ENCODE peak calls at places on chromosomes 12 and 14, in four cellular contexts. K, I, F and C are unnamed samples. For H3K4me1, the result is how much of the 10 kb centered on the place peaks cover.

GRCh38 chr14:91263329-91263728 is 18.8 kb upstream of the GPR68 start:
- DNase-seq in I (no peak), K (no peak), F (no peak), C (no peak)

GRCh38 chr12:104805186-104805585 is 152.9 kb downstream of the SLC41A2 start:
- DNase-seq in F (no peak), K (no peak), I (no peak), C (no peak)

GRCh38 chr12:121894633-121895032 is 6.0 kb downstream of the PSMD9 start:
- DNase-seq in F (peak), I (no peak), K (no peak), C (no peak)

GRCh38 chr12:54033980-54034783 is 1.3 kb downstream of the HOXC5 start:
- DNase-seq in I (no peak), K (no peak), F (peak), C (peak)

GRCh38 chr12:4225571-4225970 is 48.0 kb upstream of the CCND2 start:
- DNase-seq in F (no peak), I (peak), K (no peak), C (no peak)

GRCh38 chr14:48536318-48536717 is 860.9 kb upstream of the MDGA2 start:
- DNase-seq in I (no peak), F (no peak), K (no peak), C (no peak)

GRCh38 chr12:131272415-131272814 is 318.7 kb downstream of the ADGRD1 start:
- DNase-seq in K (no peak), I (no peak), F (no peak), C (no peak)

GRCh38 chr12:131896080-131896810 is 1.8 kb downstream of the ULK1 start:
- DNase-seq in K (peak), I (peak), F (peak), C (peak)

GRCh38 chr14:24296341-24297157 is 3.0 kb downstream of the DHRS1 start:
- DNase-seq in I (peak), K (peak), F (peak), C (peak)

GRCh38 chr14:56199976-56200577 is 81.9 kb downstream of the PELI2 start:
- DNase-seq in I (no peak), K (no peak), F (no peak), C (no peak)

GRCh38 chr14:22822619-22823551 is 6.8 kb upstream of the MRPL52 start:
- DNase-seq in I (peak), K (peak), F (peak), C (peak)

GRCh38 chr12:57918182-57918581 is 23.2 kb upstream of the ATP23 start:
- DNase-seq in I (no peak), K (no peak), F (no peak), C (no peak)

GRCh38 chr12:76226956-76227355 is 121.3 kb downstream of the BBS10 start:
- DNase-seq in I (no peak), F (no peak), K (no peak), C (no peak)

GRCh38 chr14:98906123-98906995 is 365.6 kb downstream of the BCL11B start:
- DNase-seq in K (peak), I (no peak), F (peak), C (peak)

GRCh38 chr12:8146416-8146771 is 10.4 kb upstream of the ZNF705A start:
- DNase-seq in F (no peak), I (no peak), K (no peak), C (no peak)

GRCh38 chr14:58815046-58815701 is 177.4 kb downstream of the DACT1 start:
- DNase-seq in F (no peak), I (no peak), K (no peak), C (no peak)

GRCh38 chr12:85866929-85867776 is 6.9 kb upstream of the NTS start:
- DNase-seq in F (no peak), I (no peak), K (peak), C (no peak)

GRCh38 chr12:5051913-5052312 is 8.2 kb downstream of the KCNA5 start:
- DNase-seq in F (no peak), I (no peak), K (no peak), C (no peak)

GRCh38 chr12:88650715-88651114 is 70.4 kb upstream of the KITLG start:
- DNase-seq in F (no peak), K (no peak), I (no peak), C (no peak)

GRCh38 chr12:11040162-11040561 is 9.0 kb upstream of the TAS2R31 start:
- DNase-seq in I (no peak), F (no peak), K (no peak), C (no peak)

GRCh38 chr12:92928431-92928961 is 599 bp downstream of the EEA1 start:
- DNase-seq in I (peak), K (peak), F (peak), C (peak)

GRCh38 chr14:64510825-64511679 is 6.5 kb downstream of the ZBTB1 start:
- DNase-seq in K (peak), I (peak), F (peak), C (peak)

GRCh38 chr12:6069452-6070093 is 54.9 kb downstream of the VWF start:
- DNase-seq in F (no peak), K (peak), I (peak), C (no peak)

GRCh38 chr14:34000396-34000795 is 49.5 kb upstream of the EGLN3 start:
- DNase-seq in F (no peak), K (no peak), I (no peak), C (no peak)

GRCh38 chr14:26595922-26596721 is 1.7 kb downstream of the NOVA1 start:
- DNase-seq in I (no peak), K (no peak), F (peak), C (no peak)

GRCh38 chr14:52131640-52132320 is 62.9 kb upstream of the NID2 start:
- DNase-seq in K (peak), F (peak), I (peak), C (peak)

GRCh38 chr12:29207120-29207519 is 58.0 kb downstream of the FAR2 start:
- DNase-seq in I (no peak), K (no peak), F (no peak), C (no peak)

GRCh38 chr14:21101802-21102413 is 1.0 kb downstream of the TMEM253 start:
- DNase-seq in I (no peak), F (no peak), K (no peak), C (no peak)

GRCh38 chr12:52037248-52037861 is 13.9 kb upstream of the NR4A1 start:
- DNase-seq in F (peak), K (no peak), I (no peak), C (peak)

GRCh38 chr12:87679262-87679661 is 349.9 kb downstream of the C12orf50 start:
- DNase-seq in K (no peak), F (no peak), I (no peak), C (no peak)

GRCh38 chr14:24224618-24225071 is 7.5 kb downstream of the NEDD8 start:
- DNase-seq in I (no peak), K (no peak), F (no peak), C (no peak)

GRCh38 chr14:99265571-99265970 is 6.4 kb downstream of the BCL11B start:
- DNase-seq in K (no peak), I (no peak), F (no peak), C (no peak)

GRCh38 chr14:74514471-74514932 is 20.9 kb downstream of the ISCA2 start:
- DNase-seq in F (no peak), K (peak), I (no peak), C (peak)

GRCh38 chr12:15728118-15728598 is 61.0 kb downstream of the EPS8 start:
- DNase-seq in F (no peak), I (no peak), K (no peak), C (no peak)

GRCh38 chr12:27627123-27627835 is 69.0 kb upstream of the REP15 start:
- DNase-seq in F (peak), K (no peak), I (no peak), C (no peak)

GRCh38 chr12:47651368-47652254 is 54.2 kb downstream of the RPAP3 start:
- DNase-seq in K (peak), I (peak), F (peak), C (peak)

GRCh38 chr14:100988411-100988900 is 84.9 kb upstream of the RTL1 start:
- DNase-seq in I (no peak), K (no peak), F (no peak), C (no peak)

GRCh38 chr14:89241934-89242670 is 174.9 kb downstream of the FOXN3 start:
- DNase-seq in K (no peak), I (no peak), F (no peak), C (no peak)

GRCh38 chr14:89240414-89240813 is 176.6 kb downstream of the FOXN3 start:
- DNase-seq in F (no peak), K (no peak), I (no peak), C (no peak)

GRCh38 chr14:89241265-89241664 is 175.8 kb downstream of the FOXN3 start:
- DNase-seq in K (no peak), F (no peak), I (no peak), C (no peak)

GRCh38 chr14:89236846-89237245 is 180.2 kb downstream of the FOXN3 start:
- DNase-seq in I (no peak), K (no peak), F (no peak), C (no peak)

DNA sequence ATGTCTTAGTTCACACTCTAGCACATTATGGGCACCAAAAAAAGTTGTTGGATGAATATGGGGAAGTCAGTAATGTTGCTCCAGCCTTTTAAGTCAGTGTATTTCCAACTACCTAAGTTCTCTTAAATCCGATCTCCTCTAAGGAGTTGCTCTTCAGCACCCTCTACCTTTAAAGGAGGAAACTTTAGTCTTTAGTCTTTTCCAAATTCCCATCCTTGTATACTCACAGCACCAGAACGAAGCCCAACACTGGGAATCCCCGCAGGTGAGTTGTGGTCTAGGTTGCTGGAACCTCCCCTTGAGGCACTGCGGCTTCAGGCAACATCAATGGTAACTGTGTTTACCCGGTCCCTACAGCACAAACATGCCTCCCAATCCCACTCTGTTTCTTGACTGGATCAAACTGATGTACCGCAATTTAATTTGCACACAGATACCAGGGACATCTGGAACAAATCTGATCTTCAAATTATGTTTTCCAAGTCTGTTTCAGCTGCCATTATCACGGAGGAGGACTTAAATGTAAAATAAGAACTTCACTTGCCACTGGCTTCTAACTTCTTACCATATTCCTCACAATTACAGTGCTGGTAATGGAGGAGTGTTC is 179.0 kb downstream of the FOXN3 start:
- DNase-seq in K (no peak), F (no peak), I (no peak), C (no peak)
- TF ChIP-seq CTCF in K (no peak), F (no peak), I (peak), C (peak)

DNA sequence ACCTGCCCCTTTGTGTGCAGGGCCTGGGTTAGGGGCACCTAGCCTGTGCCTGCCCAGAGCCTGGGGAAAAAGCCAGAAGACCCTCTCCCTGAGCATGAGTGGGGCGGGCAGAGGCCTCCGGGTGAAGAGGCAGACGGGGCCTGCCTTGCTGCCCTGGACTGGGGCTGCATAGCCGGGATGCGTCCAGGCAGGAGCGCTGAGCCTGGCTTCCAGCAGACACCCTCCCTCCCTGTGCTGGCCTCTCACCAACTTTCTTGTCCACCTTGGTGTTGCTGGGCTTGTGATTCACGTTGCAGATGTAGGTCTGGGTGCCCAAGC is 216.1 kb downstream of the TMEM121 start:
- DNase-seq in K (no peak), F (no peak), I (no peak), C (peak)
- H3K27ac ChIP-seq in K (no peak), F (no peak), I (no peak), C (no peak)

DNA sequence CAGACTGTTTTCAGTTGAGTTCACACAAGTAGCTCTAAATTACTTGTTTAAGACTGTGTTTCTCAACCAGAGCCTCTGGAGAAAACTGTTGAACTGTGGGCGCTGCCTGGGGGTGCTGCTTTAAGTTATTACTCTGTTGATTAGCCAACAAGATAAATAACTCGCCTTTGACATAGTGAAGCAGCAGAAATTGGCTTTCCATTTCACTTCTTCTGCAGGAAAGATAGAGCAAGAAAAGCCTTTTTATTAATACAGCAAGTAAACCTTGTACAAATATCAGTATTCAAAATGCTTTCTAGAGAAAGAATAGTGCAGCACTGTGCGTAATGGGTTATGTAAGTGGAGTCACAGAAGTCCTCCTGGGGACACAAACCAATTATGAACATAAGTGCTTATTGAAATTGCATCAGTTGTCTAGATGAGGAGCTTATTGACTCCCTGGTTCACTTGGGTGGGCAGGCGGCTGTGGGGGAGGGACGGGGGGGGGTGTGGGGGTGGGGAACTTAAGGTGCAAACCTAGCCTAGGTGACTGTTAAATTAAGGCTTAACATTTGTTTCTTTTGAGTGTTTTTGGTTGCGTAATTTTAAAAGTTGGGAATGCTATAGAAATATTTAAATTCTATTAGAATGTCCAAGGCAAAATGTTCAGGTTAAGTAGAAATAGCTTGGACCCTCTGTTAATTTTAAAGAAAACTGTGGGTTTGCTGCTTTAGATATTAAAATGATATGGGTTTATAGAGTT is 6.3 kb downstream of the FRS2 start:
- DNase-seq in K (no peak), I (no peak), F (no peak), C (no peak)
- H3K4me1 ChIP-seq in K (under half), I (under half), F (under half), C (under half)

GRCh38 chr12:24054411-24054810 is 104.9 kb upstream of the SOX5 start:
- DNase-seq in K (no peak), F (no peak), I (no peak), C (no peak)
- TF ChIP-seq CTCF in K (no peak), F (no peak), I (no peak), C (no peak)

DNA sequence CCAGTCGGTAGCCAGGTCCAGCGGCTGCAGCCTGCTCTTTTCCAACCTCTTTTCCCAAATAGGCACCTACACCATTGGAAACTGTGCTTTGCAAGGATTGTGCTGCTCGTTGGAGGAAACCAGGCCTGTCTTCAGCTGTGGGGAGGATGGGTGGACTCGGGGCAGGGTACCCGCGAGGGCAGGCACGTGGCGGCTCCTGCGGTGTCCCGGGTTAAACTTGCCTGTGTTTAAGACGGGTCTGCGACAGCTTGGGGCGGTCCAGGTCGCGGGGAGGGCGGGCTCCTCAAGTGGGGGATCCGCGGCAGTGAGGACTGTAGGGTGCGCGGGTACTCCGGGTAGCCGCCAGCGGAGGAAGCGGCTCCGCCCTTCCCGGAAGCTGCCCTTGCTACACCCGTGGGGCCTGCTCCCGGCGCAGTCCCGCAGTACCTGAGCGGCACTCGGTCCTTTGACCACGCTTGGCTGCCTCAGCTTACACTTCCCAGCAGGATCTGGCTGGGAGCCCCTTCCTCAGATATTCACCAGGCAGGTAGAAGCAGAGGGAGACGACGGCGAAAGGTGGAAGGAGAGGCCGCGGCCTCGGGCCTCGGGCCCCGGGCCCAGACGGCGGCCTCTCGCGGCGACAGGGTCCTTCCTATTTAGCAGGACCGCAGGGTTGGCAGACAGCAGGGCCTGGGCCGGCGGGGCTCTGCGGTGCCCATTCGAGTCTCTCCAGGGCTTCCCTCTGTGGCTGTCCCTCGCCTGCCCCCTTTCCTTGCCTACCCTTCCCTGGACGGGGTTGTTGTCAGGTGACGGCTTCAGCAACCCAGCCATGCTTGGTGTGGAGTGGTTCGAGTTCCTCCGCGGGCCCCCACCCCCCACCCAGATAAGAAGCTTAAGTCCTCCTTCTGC is 2.9 kb downstream of the TTC6 start:
- DNase-seq in F (no peak), K (peak), I (no peak), C (no peak)
- H3K27ac ChIP-seq in F (no peak), K (no peak), I (no peak), C (no peak)

GRCh38 chr12:113052326-113052725 is 4.2 kb upstream of the DTX1 start:
- DNase-seq in I (no peak), F (no peak), K (no peak), C (no peak)

GRCh38 chr12:113050808-113051207 is 5.7 kb upstream of the DTX1 start:
- DNase-seq in F (no peak), K (no peak), I (no peak), C (no peak)

GRCh38 chr12:113051759-113052158 is 4.8 kb upstream of the DTX1 start:
- DNase-seq in I (no peak), F (no peak), K (no peak), C (no peak)

GRCh38 chr12:113049976-113050742 is 6.4 kb upstream of the DTX1 start:
- DNase-seq in I (no peak), F (no peak), K (no peak), C (no peak)

DNA sequence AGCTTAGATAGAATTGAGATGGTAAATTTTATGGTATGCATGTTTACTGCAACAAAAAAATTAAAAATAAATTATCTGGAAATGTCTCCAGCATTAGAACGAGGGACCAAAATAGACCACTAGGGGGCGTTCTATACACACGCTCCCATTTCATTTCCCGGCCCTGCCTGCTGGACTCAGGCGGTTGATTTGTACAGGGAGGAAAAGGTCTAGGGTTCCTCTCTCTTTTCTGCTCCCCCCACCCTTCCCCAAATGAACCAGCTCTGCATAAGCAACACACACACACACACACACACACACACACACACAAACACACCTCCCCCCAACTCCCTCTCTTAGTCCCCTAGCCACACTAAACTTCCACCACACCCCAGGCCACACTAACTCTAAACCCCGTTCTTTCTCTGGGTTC is 7.8 kb upstream of the DTX1 start:
- DNase-seq in F (peak), I (peak), K (peak), C (peak)
- H3K4me1 ChIP-seq in F (under half), I (under half), K (under half), C (under half)

GRCh38 chr14:86933460-86933859 is 1059.5 kb downstream of the GALC start:
- DNase-seq in F (no peak), K (no peak), I (no peak), C (no peak)
- TF ChIP-seq CTCF in F (no peak), K (no peak), I (no peak), C (no peak)

GRCh38 chr12:124764870-124765570 is 98.6 kb downstream of the SCARB1 start:
- DNase-seq in I (no peak), K (no peak), F (peak), C (no peak)

GRCh38 chr12:124767075-124767821 is 96.4 kb downstream of the SCARB1 start:
- DNase-seq in I (peak), F (peak), K (peak), C (peak)

GRCh38 chr12:124766745-124767074 is 97.0 kb downstream of the SCARB1 start:
- DNase-seq in F (no peak), K (no peak), I (no peak), C (no peak)

GRCh38 chr12:124764451-124764850 is 99.2 kb downstream of the SCARB1 start:
- DNase-seq in I (no peak), K (no peak), F (peak), C (peak)

GRCh38 chr12:124765571-124766489 is 97.8 kb downstream of the SCARB1 start:
- DNase-seq in I (no peak), F (peak), K (no peak), C (no peak)
- H3K27ac ChIP-seq in I (peak), F (no peak), K (peak), C (peak)